ENCODE peak calls at places on chromosomes 7 and 10, in four cellular contexts. One of them, this sample, is unnamed.
A peak's percentile ranks its signal among the peaks of the same experiment; 100 is the strongest.

GRCh38 chr7:136339464-136339863 is 362.3 kb upstream of the MTPN start:
- DNase-seq in upper lobe of left lung: no peak
- DNase-seq in Peyer's patch: no peak
- DNase-seq in CD8-positive, alpha-beta T cell: no peak
- DNase-seq in this sample: no peak

GRCh38 chr7:2342492-2342891 is 12.1 kb upstream of the EIF3B start:
- DNase-seq in upper lobe of left lung: no peak
- DNase-seq in Peyer's patch: no peak
- DNase-seq in CD8-positive, alpha-beta T cell: no peak
- DNase-seq in this sample: no peak

GRCh38 chr10:118792501-118792900 is 37.7 kb upstream of the CACUL1 start:
- DNase-seq in upper lobe of left lung: no peak
- DNase-seq in Peyer's patch: no peak
- DNase-seq in CD8-positive, alpha-beta T cell: no peak
- DNase-seq in this sample: no peak

GRCh38 chr7:140456627-140457051 is 22.7 kb downstream of the MKRN1 start:
- DNase-seq in upper lobe of left lung: no peak
- DNase-seq in Peyer's patch: no peak
- DNase-seq in CD8-positive, alpha-beta T cell: no peak
- DNase-seq in this sample: no peak

GRCh38 chr7:149830997-149831729 is 7.0 kb upstream of the ZNF862 start:
- DNase-seq in upper lobe of left lung: no peak
- DNase-seq in Peyer's patch: no peak
- DNase-seq in CD8-positive, alpha-beta T cell: no peak
- DNase-seq in this sample: peak; percentile 46

GRCh38 chr7:30652951-30653641 is 29.2 kb downstream of the CRHR2 start:
- DNase-seq in upper lobe of left lung: peak; percentile 69
- DNase-seq in Peyer's patch: peak; percentile 26
- DNase-seq in CD8-positive, alpha-beta T cell: no peak
- DNase-seq in this sample: peak; percentile 48

GRCh38 chr10:35486297-35486991 is 118.7 kb upstream of the GJD4 start:
- DNase-seq in upper lobe of left lung: no peak
- DNase-seq in Peyer's patch: no peak
- DNase-seq in CD8-positive, alpha-beta T cell: no peak
- DNase-seq in this sample: no peak

GRCh38 chr7:135245826-135246825 is 12.5 kb downstream of the STRA8 start:
- DNase-seq in upper lobe of left lung: peak; percentile 78
- DNase-seq in Peyer's patch: no peak
- DNase-seq in CD8-positive, alpha-beta T cell: no peak
- DNase-seq in this sample: peak; percentile 49

GRCh38 chr10:62426086-62426485 is 51.9 kb downstream of the ZNF365 start:
- DNase-seq in upper lobe of left lung: no peak
- DNase-seq in Peyer's patch: no peak
- DNase-seq in CD8-positive, alpha-beta T cell: no peak
- DNase-seq in this sample: no peak

GRCh38 chr10:16258476-16259040 is 178.3 kb upstream of the PTER start:
- DNase-seq in upper lobe of left lung: no peak
- DNase-seq in Peyer's patch: no peak
- DNase-seq in CD8-positive, alpha-beta T cell: no peak
- DNase-seq in this sample: no peak

GRCh38 chr7:50449881-50450690 is at the start of gene FIGNL1:
- DNase-seq in upper lobe of left lung: peak; percentile 97
- DNase-seq in Peyer's patch: peak; percentile 88
- DNase-seq in CD8-positive, alpha-beta T cell: peak; percentile 75
- DNase-seq in this sample: peak; percentile 93

GRCh38 chr10:125027889-125028288 is 86.0 kb downstream of the ZRANB1 start:
- DNase-seq in upper lobe of left lung: no peak
- DNase-seq in Peyer's patch: no peak
- DNase-seq in CD8-positive, alpha-beta T cell: no peak
- DNase-seq in this sample: no peak

GRCh38 chr7:36301914-36302771 is 87.5 kb upstream of the ANLN start:
- DNase-seq in upper lobe of left lung: no peak
- DNase-seq in Peyer's patch: no peak
- DNase-seq in CD8-positive, alpha-beta T cell: no peak
- DNase-seq in this sample: peak; percentile 51

GRCh38 chr10:91378061-91378460 is 32.1 kb upstream of the HECTD2 start:
- DNase-seq in upper lobe of left lung: no peak
- DNase-seq in Peyer's patch: no peak
- DNase-seq in CD8-positive, alpha-beta T cell: peak; percentile 10
- DNase-seq in this sample: no peak

GRCh38 chr10:10687751-10688150 is 329.9 kb upstream of the CELF2 start:
- DNase-seq in upper lobe of left lung: no peak
- DNase-seq in Peyer's patch: no peak
- DNase-seq in CD8-positive, alpha-beta T cell: no peak
- DNase-seq in this sample: no peak

GRCh38 chr7:69903410-69903809 is 305.1 kb downstream of the AUTS2 start:
- DNase-seq in upper lobe of left lung: no peak
- DNase-seq in Peyer's patch: no peak
- DNase-seq in CD8-positive, alpha-beta T cell: no peak
- DNase-seq in this sample: no peak

GRCh38 chr7:156386097-156386496 is 254.5 kb upstream of the RNF32 start:
- DNase-seq in upper lobe of left lung: no peak
- DNase-seq in Peyer's patch: no peak
- DNase-seq in CD8-positive, alpha-beta T cell: no peak
- DNase-seq in this sample: no peak

GRCh38 chr7:132581431-132581830 is 5.2 kb upstream of the PLXNA4 start:
- DNase-seq in upper lobe of left lung: peak; percentile 11
- DNase-seq in Peyer's patch: no peak
- DNase-seq in CD8-positive, alpha-beta T cell: no peak
- DNase-seq in this sample: no peak

GRCh38 chr10:75111906-75112703 is 649 bp downstream of the SAMD8 start:
- DNase-seq in upper lobe of left lung: peak; percentile 71
- DNase-seq in Peyer's patch: peak; percentile 74
- DNase-seq in CD8-positive, alpha-beta T cell: peak; percentile 19
- DNase-seq in this sample: no peak

GRCh38 chr10:31622993-31623392 is 304.0 kb downstream of the ZEB1 start:
- DNase-seq in upper lobe of left lung: no peak
- DNase-seq in Peyer's patch: peak; percentile 28
- DNase-seq in CD8-positive, alpha-beta T cell: no peak
- DNase-seq in this sample: no peak

GRCh38 chr10:84845628-84846261 is 517.4 kb downstream of the CCSER2 start:
- DNase-seq in upper lobe of left lung: no peak
- DNase-seq in Peyer's patch: no peak
- DNase-seq in CD8-positive, alpha-beta T cell: no peak
- DNase-seq in this sample: no peak

GRCh38 chr7:27181176-27181520 is 3.9 kb downstream of the HOXA11 start:
- DNase-seq in upper lobe of left lung: no peak
- DNase-seq in Peyer's patch: no peak
- DNase-seq in CD8-positive, alpha-beta T cell: no peak
- DNase-seq in this sample: peak; percentile 25

GRCh38 chr7:99806839-99807478 is 20.9 kb upstream of the CYP3A43 start:
- DNase-seq in upper lobe of left lung: no peak
- DNase-seq in Peyer's patch: no peak
- DNase-seq in CD8-positive, alpha-beta T cell: no peak
- DNase-seq in this sample: no peak

GRCh38 chr7:39608278-39608677 is 15.1 kb upstream of the RALA start:
- DNase-seq in upper lobe of left lung: no peak
- DNase-seq in Peyer's patch: no peak
- DNase-seq in CD8-positive, alpha-beta T cell: no peak
- DNase-seq in this sample: no peak

GRCh38 chr7:139618482-139619366 is 95.2 kb downstream of the CLEC2L start:
- DNase-seq in upper lobe of left lung: peak; percentile 34
- DNase-seq in Peyer's patch: no peak
- DNase-seq in CD8-positive, alpha-beta T cell: no peak
- DNase-seq in this sample: no peak

GRCh38 chr7:121891731-121892130 is 18.8 kb downstream of the PTPRZ1 start:
- DNase-seq in upper lobe of left lung: no peak
- DNase-seq in Peyer's patch: no peak
- DNase-seq in CD8-positive, alpha-beta T cell: no peak
- DNase-seq in this sample: no peak

GRCh38 chr10:30984563-30985328 is 46.9 kb downstream of the ZNF438 start:
- DNase-seq in upper lobe of left lung: no peak
- DNase-seq in Peyer's patch: no peak
- DNase-seq in CD8-positive, alpha-beta T cell: no peak
- DNase-seq in this sample: no peak

GRCh38 chr10:31320598-31321211 is 1.7 kb downstream of the ZEB1 start:
- DNase-seq in upper lobe of left lung: peak; percentile 86
- DNase-seq in Peyer's patch: peak; percentile 60
- DNase-seq in CD8-positive, alpha-beta T cell: peak; percentile 9
- DNase-seq in this sample: no peak

GRCh38 chr10:112539340-112539739 is 92.3 kb downstream of the VTI1A start:
- DNase-seq in upper lobe of left lung: no peak
- DNase-seq in Peyer's patch: no peak
- DNase-seq in CD8-positive, alpha-beta T cell: no peak
- DNase-seq in this sample: no peak

GRCh38 chr10:114779803-114780609 is 41.6 kb upstream of the FHIP2A start:
- DNase-seq in upper lobe of left lung: no peak
- DNase-seq in Peyer's patch: no peak
- DNase-seq in CD8-positive, alpha-beta T cell: no peak
- DNase-seq in this sample: no peak

GRCh38 chr10:79055100-79055782 is 13.5 kb upstream of the ZMIZ1 start:
- DNase-seq in upper lobe of left lung: no peak
- DNase-seq in Peyer's patch: peak; percentile 13
- DNase-seq in CD8-positive, alpha-beta T cell: no peak
- DNase-seq in this sample: peak; percentile 26

GRCh38 chr10:22442468-22442867 is 97.2 kb downstream of the SPAG6 start:
- DNase-seq in upper lobe of left lung: no peak
- DNase-seq in Peyer's patch: no peak
- DNase-seq in CD8-positive, alpha-beta T cell: no peak
- DNase-seq in this sample: no peak

DNA sequence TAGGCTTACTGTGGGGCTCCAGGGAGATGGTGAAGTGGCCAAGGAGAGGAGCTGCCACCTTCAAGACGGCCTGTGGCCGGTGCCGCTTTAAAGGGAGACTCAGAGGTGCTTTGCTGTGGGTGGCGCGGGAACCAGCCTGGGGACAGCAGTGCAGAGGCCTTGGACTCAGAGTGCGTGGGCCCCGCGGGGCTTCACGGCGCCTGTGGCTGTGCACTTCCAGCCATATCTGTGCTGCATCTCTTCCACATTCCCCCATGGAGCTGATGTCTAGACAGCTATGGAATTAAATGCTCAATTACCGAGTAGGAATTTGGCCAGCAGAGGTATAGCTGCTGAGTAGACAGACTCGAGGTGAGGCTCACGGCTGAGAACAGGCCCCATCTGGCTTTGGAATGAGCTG is 41.7 kb downstream of the HTRA1 start:
- DNase-seq in upper lobe of left lung: no peak
- DNase-seq in Peyer's patch: no peak
- DNase-seq in CD8-positive, alpha-beta T cell: no peak
- DNase-seq in this sample: no peak
- H3K27ac ChIP-seq in upper lobe of left lung: no peak overlapping the region
- H3K27ac ChIP-seq in Peyer's patch: no peak overlapping the region
- H3K27ac ChIP-seq in CD8-positive, alpha-beta T cell: no peak overlapping the region
- H3K27ac ChIP-seq in this sample: no peak overlapping the region

DNA sequence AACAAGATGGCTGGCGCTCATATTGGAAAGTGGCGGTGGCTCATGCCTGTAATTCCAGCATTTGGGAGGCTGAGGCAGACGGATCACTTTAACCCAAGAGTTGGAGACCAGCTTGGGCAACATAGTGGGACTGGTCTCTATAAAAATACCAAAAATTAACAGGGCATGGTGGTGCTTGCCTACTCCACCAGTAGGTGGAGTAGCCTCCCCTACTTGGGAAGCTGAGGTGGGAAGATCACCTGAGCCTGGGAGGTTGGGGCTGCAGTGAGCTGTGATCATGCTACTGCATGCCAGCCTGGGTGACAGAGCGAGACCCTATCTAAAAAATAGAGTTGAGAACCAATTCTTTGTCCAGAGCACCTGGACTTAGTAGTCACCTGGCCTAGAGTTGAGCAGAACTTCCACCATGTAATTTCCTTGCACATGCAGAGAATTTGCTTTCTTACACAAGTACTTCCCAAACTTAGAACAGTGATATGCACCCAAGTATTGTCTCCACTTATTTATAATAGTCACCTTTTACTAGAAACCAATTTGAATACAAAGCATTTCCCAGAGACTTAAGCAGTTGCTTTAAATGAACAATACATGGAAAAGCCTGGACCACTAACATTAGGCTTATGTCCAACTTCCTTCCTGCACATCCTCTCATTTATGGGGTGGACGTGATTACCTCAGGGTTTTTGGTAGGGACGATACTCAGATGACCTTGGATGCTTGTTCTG is 15.9 kb downstream of the LAMB4 start:
- DNase-seq in upper lobe of left lung: no peak
- DNase-seq in Peyer's patch: no peak
- DNase-seq in CD8-positive, alpha-beta T cell: no peak
- DNase-seq in this sample: no peak
- TF ChIP-seq CTCF in upper lobe of left lung: no peak
- TF ChIP-seq CTCF in Peyer's patch: peak; percentile 67
- TF ChIP-seq CTCF in CD8-positive, alpha-beta T cell: peak; percentile 19
- TF ChIP-seq CTCF in this sample: peak; percentile 34

DNA sequence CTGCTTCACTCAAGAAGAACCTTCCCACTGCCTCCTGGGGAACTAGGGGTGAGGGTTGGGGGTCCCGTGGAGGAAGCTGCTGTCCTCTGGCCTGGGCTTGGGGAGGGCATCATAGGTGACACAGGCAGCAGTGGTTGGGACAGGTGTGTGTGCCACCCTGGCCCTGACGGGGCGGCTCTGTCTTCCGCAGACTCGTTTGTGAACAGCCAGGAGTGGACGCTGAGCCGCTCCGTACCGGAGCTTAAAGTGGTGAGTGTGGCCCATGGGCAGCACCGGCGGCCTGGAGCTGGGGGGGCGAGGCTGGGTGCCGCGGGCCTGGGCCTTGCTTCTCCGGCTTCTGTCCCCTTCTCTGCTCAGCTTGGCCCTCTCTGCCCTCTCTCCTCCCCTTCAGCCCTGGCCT is 30.3 kb downstream of the AGAP3 start:
- DNase-seq in upper lobe of left lung: peak; percentile 82
- DNase-seq in Peyer's patch: no peak
- DNase-seq in CD8-positive, alpha-beta T cell: no peak
- DNase-seq in this sample: no peak
- H3K27ac ChIP-seq in upper lobe of left lung: peak overlapping the region; percentile 79
- H3K27ac ChIP-seq in Peyer's patch: no peak overlapping the region
- H3K27ac ChIP-seq in CD8-positive, alpha-beta T cell: no peak overlapping the region
- H3K27ac ChIP-seq in this sample: peak overlapping the region; percentile 65

DNA sequence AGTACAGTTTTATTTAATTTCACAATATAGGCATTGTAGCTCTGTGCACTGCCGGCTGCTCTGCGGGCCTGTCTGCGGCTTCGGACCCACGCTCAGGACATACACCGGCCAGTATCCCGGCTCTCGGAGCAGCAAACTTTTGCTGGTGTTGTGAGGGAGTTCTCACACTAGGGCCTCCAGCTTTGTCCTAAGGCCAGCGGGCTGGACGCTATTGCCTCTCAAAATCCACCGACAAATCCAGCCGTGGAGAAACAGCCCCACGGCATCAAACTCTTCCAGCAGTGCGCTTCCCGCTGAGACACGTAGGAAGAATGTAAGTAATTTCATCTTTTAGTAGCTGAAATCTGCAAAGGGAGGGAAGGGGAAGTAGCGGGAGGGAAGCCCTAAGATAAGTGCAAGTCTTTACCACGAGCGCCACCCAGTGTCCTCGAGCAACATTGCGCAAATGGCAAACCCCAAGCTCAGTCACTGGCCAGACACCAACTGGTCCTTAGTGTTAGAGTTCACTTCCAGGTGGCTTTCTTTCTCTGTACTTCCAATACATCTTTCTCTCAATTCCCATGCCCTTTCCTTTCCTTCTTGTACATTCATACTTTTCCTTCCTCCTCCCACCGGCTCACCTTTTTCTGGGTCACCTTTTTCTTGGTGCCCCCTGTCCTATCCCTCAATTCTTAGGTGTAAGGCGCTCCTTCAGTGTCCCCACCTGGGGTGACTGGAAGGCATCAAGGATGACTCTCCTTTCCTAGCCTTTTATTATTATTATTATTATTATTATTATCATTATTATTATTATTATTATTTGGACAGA is 3.0 kb upstream of the DLX5 start:
- DNase-seq in upper lobe of left lung: peak; percentile 41
- DNase-seq in Peyer's patch: peak; percentile 74
- DNase-seq in CD8-positive, alpha-beta T cell: peak; percentile 47
- DNase-seq in this sample: peak; percentile 81
- TF ChIP-seq CTCF in upper lobe of left lung: peak; percentile 80
- TF ChIP-seq CTCF in Peyer's patch: peak; percentile 70
- TF ChIP-seq CTCF in CD8-positive, alpha-beta T cell: peak; percentile 73
- TF ChIP-seq CTCF in this sample: peak; percentile 86